ENCODE peak calls at places on chromosome 6, in six cellular contexts. K is cardiac fibroblast, D is adrenal gland, F is WTC11, E is astrocyte of the cerebellum, C is choroid plexus epithelial cell. Y is an unnamed sample.

GRCh38 chr6:15819226-15819625 is 156.4 kb upstream of the DTNBP1 start:
- DNase-seq in K (no peak), D (no peak), F (no peak), E (no peak), C (no peak), Y (no peak)

GRCh38 chr6:167548451-167548850 is 223.6 kb downstream of the TTLL2 start:
- DNase-seq in K (no peak), D (no peak), F (no peak), E (no peak), C (no peak), Y (no peak)

GRCh38 chr6:166195861-166196238 is 28.2 kb upstream of the TBXT start:
- DNase-seq in K (no peak), D (no peak), F (no peak), E (no peak), C (no peak), Y (no peak)

GRCh38 chr6:6654599-6655575 is 66.4 kb downstream of the LY86 start:
- DNase-seq in K (peak), D (peak), F (no peak), E (no peak), C (no peak), Y (no peak)

GRCh38 chr6:119542037-119542436 is 192.5 kb upstream of the MAN1A1 start:
- DNase-seq in K (no peak), D (no peak), F (no peak), E (no peak), C (no peak), Y (no peak)

GRCh38 chr6:106883808-106884262 is 90.7 kb downstream of the CD24 start:
- DNase-seq in K (no peak), D (no peak), F (no peak), E (no peak), C (no peak), Y (no peak)

GRCh38 chr6:75818061-75818855 is 69.2 kb downstream of the MYO6 start:
- DNase-seq in K (peak), D (no peak), F (no peak), E (peak), C (peak), Y (no peak)

GRCh38 chr6:13507306-13507855 is 20.0 kb upstream of the GFOD1 start:
- DNase-seq in K (no peak), D (no peak), F (no peak), E (no peak), C (no peak), Y (no peak)

GRCh38 chr6:65771946-65772345 is 64.9 kb upstream of the EYS start:
- DNase-seq in K (no peak), D (no peak), F (no peak), E (no peak), C (no peak), Y (no peak)

GRCh38 chr6:150176659-150177058 is 33.8 kb downstream of the PPP1R14C start:
- DNase-seq in K (no peak), D (no peak), F (no peak), E (no peak), C (no peak), Y (no peak)

GRCh38 chr6:31597006-31597405 is 4.2 kb upstream of the NCR3 start:
- DNase-seq in K (peak), D (no peak), F (no peak), E (no peak), C (peak), Y (no peak)

GRCh38 chr6:26032387-26033131 is 54.7 kb upstream of the HFE start:
- DNase-seq in K (peak), D (peak), F (no peak), E (no peak), C (peak), Y (no peak)

GRCh38 chr6:159988983-159989454 is 20.1 kb downstream of the IGF2R start:
- DNase-seq in K (peak), D (no peak), F (no peak), E (no peak), C (peak), Y (peak)

GRCh38 chr6:64904616-64905015 is 802.4 kb downstream of the EYS start:
- DNase-seq in K (no peak), D (no peak), F (no peak), E (no peak), C (peak), Y (no peak)

GRCh38 chr6:8085053-8085511 is 17.3 kb downstream of the EEF1E1 start:
- DNase-seq in K (peak), D (peak), F (no peak), E (peak), C (peak), Y (peak)

GRCh38 chr6:621916-622315 is 35.0 kb downstream of the HUS1B start:
- DNase-seq in K (no peak), D (no peak), F (no peak), E (no peak), C (peak), Y (no peak)

GRCh38 chr6:626236-626635 is 30.7 kb downstream of the HUS1B start:
- DNase-seq in K (peak), D (no peak), F (no peak), E (no peak), C (peak), Y (no peak)

GRCh38 chr6:622462-622861 is 34.4 kb downstream of the HUS1B start:
- DNase-seq in K (no peak), D (no peak), F (no peak), E (no peak), C (peak), Y (no peak)

GRCh38 chr6:628772-629171 is 28.1 kb downstream of the HUS1B start:
- DNase-seq in K (no peak), D (no peak), F (no peak), E (no peak), C (no peak), Y (no peak)

GRCh38 chr6:624979-625378 is 31.9 kb downstream of the HUS1B start:
- DNase-seq in K (peak), D (no peak), F (no peak), E (no peak), C (peak), Y (no peak)
- TF ChIP-seq CTCF in K (no peak), D (no peak), F (no peak), E (peak), C (peak), Y (no peak)

DNA sequence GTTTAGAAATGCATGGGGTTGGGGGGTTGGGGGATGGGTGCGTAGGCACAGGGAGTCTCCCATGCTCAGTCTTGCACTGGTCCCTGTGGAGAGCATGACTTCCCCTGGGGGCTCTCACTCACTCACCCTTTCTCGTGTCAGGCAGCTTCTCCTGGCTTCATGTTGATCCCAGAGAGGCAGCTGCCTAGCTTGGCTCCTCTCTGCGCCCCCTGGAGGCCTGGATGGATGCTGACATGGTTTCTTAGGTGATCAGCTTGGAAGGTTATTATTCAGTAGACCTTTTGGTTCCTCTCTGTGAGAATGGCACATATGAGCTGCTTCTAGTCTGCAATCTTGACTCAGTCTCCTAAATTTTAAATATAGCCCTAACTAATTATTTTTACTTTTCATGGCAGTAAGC is 109.3 kb upstream of the FAM83B start:
- DNase-seq in K (peak), D (no peak), F (peak), E (no peak), C (no peak), Y (peak)
- TF ChIP-seq CTCF in K (peak), D (no peak), F (peak), E (no peak), C (peak), Y (no peak)

GRCh38 chr6:158226655-158227512 is 58.7 kb downstream of the GTF2H5 start:
- DNase-seq in K (no peak), D (no peak), F (no peak), E (no peak), C (no peak), Y (no peak)
- TF ChIP-seq CTCF in K (no peak), D (no peak), F (no peak), E (no peak), C (no peak), Y (no peak)

GRCh38 chr6:76861403-76861802 is 601.9 kb downstream of the HTR1B start:
- DNase-seq in K (peak), D (no peak), F (peak), E (no peak), C (peak), Y (no peak)
- TF ChIP-seq CTCF in K (peak), D (no peak), F (peak), E (no peak), C (peak), Y (no peak)

Y was measured in thyroid gland.